ENCODE peak calls at places on chromosome 19, in five cellular contexts. X is activated T-helper 1 cell treated with Interleukin-2 at 50 U/mL for 16 hours; B is smooth muscle cell of the brain vasculature; T is left lung; I is activated effector memory CD4-positive, alpha-beta T cell treated with Interleukin-2 at 50 U/mL for 16 hours. U is an unnamed sample.

GRCh38 chr19:14614099-14614412 is 31.2 kb downstream of the CLEC17A start:
- DNase-seq in X (no peak), B (no peak), T (peak), I (no peak), U (peak)

GRCh38 chr19:633068-633785 is at the start of gene POLRMT:
- DNase-seq in X (peak), T (peak), B (peak), I (peak), U (peak)

GRCh38 chr19:45587873-45588272 is 3.3 kb upstream of the OPA3 start:
- DNase-seq in B (no peak), X (no peak), I (no peak), T (no peak), U (no peak)

GRCh38 chr19:17513801-17514200 is 2.4 kb downstream of the PGLS start:
- DNase-seq in X (no peak), I (no peak), T (no peak), B (no peak), U (no peak)

GRCh38 chr19:16571689-16572331 is 405 bp downstream of the SLC35E1 start:
- DNase-seq in B (no peak), I (no peak), X (no peak), T (no peak), U (peak)

GRCh38 chr19:9584073-9584833 is at the start of gene ZNF121:
- DNase-seq in T (peak), X (peak), B (no peak), I (peak), U (peak)

GRCh38 chr19:15371119-15371518 is 8.5 kb downstream of the AKAP8 start:
- DNase-seq in X (no peak), B (no peak), T (no peak), I (no peak), U (no peak)

GRCh38 chr19:1010586-1011510 is 10.1 kb downstream of the TMEM259 start:
- DNase-seq in T (no peak), B (no peak), I (no peak), X (no peak), U (no peak)

GRCh38 chr19:1651548-1652394 is 644 bp downstream of the TCF3 start:
- DNase-seq in B (no peak), I (peak), T (no peak), X (peak), U (peak)

GRCh38 chr19:5645409-5645808 is 22.5 kb downstream of the SAFB start:
- DNase-seq in X (no peak), I (no peak), B (no peak), T (no peak), U (no peak)

GRCh38 chr19:48922548-48923490 is 10.7 kb upstream of the DHDH start:
- DNase-seq in I (no peak), T (no peak), X (no peak), B (no peak), U (no peak)

GRCh38 chr19:50371914-50372475 is 4.3 kb upstream of the NR1H2 start:
- DNase-seq in I (no peak), X (no peak), T (no peak), B (no peak), U (no peak)

GRCh38 chr19:35346193-35347052 is 1.3 kb upstream of the FFAR1 start:
- DNase-seq in I (peak), T (peak), B (no peak), X (peak), U (peak)

GRCh38 chr19:47726467-47726866 is 13.2 kb downstream of the EHD2 start:
- DNase-seq in T (no peak), X (no peak), B (no peak), I (no peak), U (no peak)

GRCh38 chr19:51681286-51681956 is 11.7 kb upstream of the SPACA6 start:
- DNase-seq in X (no peak), T (no peak), I (no peak), B (no peak), U (no peak)

GRCh38 chr19:33394006-33394722 is 20.7 kb downstream of the CEBPG start:
- DNase-seq in X (no peak), I (no peak), T (peak), B (no peak), U (no peak)

GRCh38 chr19:17532116-17532515 is 20.7 kb downstream of the PGLS start:
- DNase-seq in B (no peak), X (no peak), T (no peak), I (no peak), U (no peak)

GRCh38 chr19:32373614-32374295 is 28.3 kb downstream of the ZNF507 start:
- DNase-seq in I (no peak), B (peak), T (no peak), X (no peak), U (no peak)

GRCh38 chr19:3189702-3190469 is 4.2 kb downstream of the NCLN start:
- DNase-seq in T (no peak), X (no peak), B (no peak), I (no peak), U (no peak)

GRCh38 chr19:45087531-45087930 is 5.4 kb upstream of the PPP1R37 start:
- DNase-seq in I (peak), B (no peak), X (peak), T (no peak), U (no peak)

GRCh38 chr19:3366761-3367571 is 583 bp downstream of the NFIC start:
- DNase-seq in X (no peak), I (no peak), B (no peak), T (peak), U (peak)

GRCh38 chr19:55251296-55252081 is 7.3 kb downstream of the PPP6R1 start:
- DNase-seq in I (peak), X (no peak), T (no peak), B (no peak), U (peak)

U was measured in GM12865.